ENCODE peak calls at places on chromosomes 7 and 10, in ten cellular contexts. S is hepatocyte; G is HFF-Myc; L is mucosa of descending colon; B is foreskin fibroblast; I is AG10803; Z is bronchial epithelial cell; O is CD8-positive, alpha-beta T cell; C is GM23338; R is heart left ventricle. W is an unnamed sample.

GRCh38 chr10:130772056-130772455 is 539.5 kb downstream of the TCERG1L start:
- DNase-seq in O (no peak), Z (no peak), C (no peak), L (no peak), B (no peak), R (no peak), G (no peak), I (no peak), S (no peak), W (no peak)

GRCh38 chr10:129877773-129878371 is 86.2 kb downstream of the EBF3 start:
- DNase-seq in O (no peak), L (no peak), R (no peak), C (peak), S (no peak), B (no peak), I (no peak), G (no peak), Z (no peak), W (no peak)

GRCh38 chr10:113113241-113113640 is 163.2 kb downstream of the TCF7L2 start:
- DNase-seq in G (no peak), B (no peak), L (no peak), C (no peak), I (no peak), Z (no peak), O (no peak), S (no peak), R (no peak), W (no peak)

GRCh38 chr10:13608246-13608853 is 21.6 kb downstream of the PRPF18 start:
- DNase-seq in B (no peak), I (peak), Z (no peak), L (no peak), O (no peak), C (peak), S (no peak), G (no peak), R (no peak), W (no peak)

GRCh38 chr10:71908998-71909397 is 55.2 kb upstream of the CHST3 start:
- DNase-seq in O (no peak), C (no peak), R (no peak), L (no peak), S (no peak), G (no peak), Z (no peak), B (no peak), I (no peak), W (no peak)

GRCh38 chr7:36939816-36940215 is 215.5 kb upstream of the AOAH start:
- DNase-seq in B (no peak), G (no peak), L (no peak), S (no peak), Z (no peak), I (no peak), O (no peak), R (no peak), C (no peak), W (no peak)

GRCh38 chr7:13633857-13634256 is 355.6 kb downstream of the ETV1 start:
- DNase-seq in G (no peak), S (no peak), R (no peak), C (no peak), I (no peak), B (peak), Z (peak), O (no peak), L (no peak), W (no peak)

GRCh38 chr7:129612112-129613015 is 844 bp downstream of the NRF1 start:
- DNase-seq in B (no peak), O (no peak), L (peak), I (peak), G (no peak), S (peak), C (peak), R (peak), Z (peak), W (no peak)

GRCh38 chr10:88810196-88810961 is 7.8 kb downstream of the LIPM start:
- DNase-seq in B (peak), C (peak), I (peak), Z (peak), S (peak), G (peak), R (no peak), L (no peak), O (no peak), W (peak)

GRCh38 chr7:80017101-80017500 is 117.5 kb upstream of the GNAI1 start:
- DNase-seq in I (no peak), C (no peak), L (no peak), S (no peak), G (no peak), Z (no peak), R (no peak), B (peak), O (no peak), W (no peak)

GRCh38 chr7:44618754-44619153 is 12.3 kb downstream of the OGDH start:
- DNase-seq in S (peak), B (no peak), O (no peak), I (no peak), C (no peak), G (no peak), R (no peak), L (no peak), Z (peak), W (no peak)

GRCh38 chr7:155809332-155809946 is 2.8 kb downstream of the SHH start:
- DNase-seq in O (no peak), R (peak), Z (no peak), S (no peak), L (peak), C (peak), B (no peak), G (no peak), I (no peak), W (no peak)

GRCh38 chr7:38086857-38087256 is 91.2 kb upstream of the STARD3NL start:
- DNase-seq in I (no peak), L (no peak), C (no peak), R (no peak), O (no peak), Z (no peak), G (no peak), S (no peak), B (no peak), W (no peak)

GRCh38 chr10:22137542-22137941 is 80.3 kb downstream of the EBLN1 start:
- DNase-seq in I (no peak), B (no peak), S (no peak), G (no peak), L (no peak), O (no peak), R (no peak), C (no peak), Z (no peak), W (no peak)

GRCh38 chr10:78184851-78185692 is 151.4 kb downstream of the RPS24 start:
- DNase-seq in I (no peak), L (no peak), C (no peak), G (no peak), R (no peak), Z (no peak), S (no peak), O (no peak), B (no peak), W (no peak)

GRCh38 chr10:63123963-63124362 is 9.2 kb upstream of the NRBF2 start:
- DNase-seq in S (no peak), C (no peak), O (no peak), B (no peak), L (no peak), Z (no peak), R (no peak), G (no peak), I (peak), W (no peak)

GRCh38 chr10:34244787-34245484 is 570.2 kb downstream of the PARD3 start:
- DNase-seq in B (no peak), L (no peak), G (no peak), S (no peak), Z (no peak), I (no peak), C (no peak), O (no peak), R (no peak), W (no peak)

GRCh38 chr10:84765656-84766055 is 437.3 kb downstream of the CCSER2 start:
- DNase-seq in O (no peak), S (peak), R (no peak), C (no peak), L (no peak), Z (no peak), B (no peak), I (no peak), G (no peak), W (no peak)

GRCh38 chr10:132169031-132169765 is 17.6 kb upstream of the DPYSL4 start:
- DNase-seq in S (no peak), O (no peak), C (no peak), L (peak), B (no peak), G (no peak), I (no peak), R (peak), Z (no peak), W (no peak)

GRCh38 chr10:86253171-86254072 is 113.2 kb downstream of the GRID1 start:
- DNase-seq in B (no peak), Z (no peak), R (no peak), G (no peak), C (peak), L (no peak), I (no peak), O (no peak), S (peak), W (no peak)

GRCh38 chr10:133600657-133601056 is 25.9 kb downstream of the FRG2B start:
- DNase-seq in L (no peak), G (no peak), I (no peak), R (no peak), B (no peak), Z (no peak), C (no peak), S (no peak), O (no peak), W (no peak)

GRCh38 chr7:108329514-108329913 is 126.7 kb downstream of the NRCAM start:
- DNase-seq in L (no peak), R (no peak), B (no peak), O (no peak), G (no peak), S (no peak), I (no peak), Z (no peak), C (peak), W (no peak)

GRCh38 chr7:30143748-30144251 is 9.0 kb downstream of the MTURN start:
- DNase-seq in Z (peak), L (no peak), O (no peak), I (peak), B (peak), C (no peak), R (no peak), S (no peak), G (no peak), W (no peak)

GRCh38 chr7:148982596-148983219 is 45.6 kb downstream of the PDIA4 start:
- DNase-seq in B (peak), C (peak), S (peak), R (no peak), Z (no peak), G (no peak), L (no peak), O (no peak), I (peak), W (no peak)

GRCh38 chr7:84025332-84025927 is 169.2 kb downstream of the SEMA3A start:
- DNase-seq in O (no peak), C (peak), Z (peak), S (peak), G (peak), I (peak), L (no peak), R (no peak), B (peak), W (peak)

GRCh38 chr10:3125527-3126170 is 46.9 kb downstream of the PITRM1 start:
- DNase-seq in L (no peak), I (no peak), R (no peak), G (no peak), Z (no peak), B (no peak), O (no peak), C (no peak), S (no peak), W (no peak)

GRCh38 chr7:19963695-19964094 is 190.3 kb upstream of the TMEM196 start:
- DNase-seq in G (no peak), I (peak), R (no peak), C (no peak), O (no peak), S (no peak), B (no peak), Z (no peak), L (no peak), W (no peak)

GRCh38 chr10:46220872-46221538 is 65.8 kb upstream of the ANTXRL start:
- DNase-seq in Z (no peak), B (no peak), I (no peak), S (no peak), C (peak), G (no peak), O (no peak), L (peak), R (no peak), W (no peak)

GRCh38 chr10:50992972-50993766 is 81.1 kb upstream of the PRKG1 start:
- DNase-seq in Z (peak), S (peak), R (peak), O (no peak), L (peak), C (no peak), B (peak), G (no peak), I (peak), W (peak)

GRCh38 chr10:63157845-63158624 is 24.9 kb downstream of the NRBF2 start:
- DNase-seq in C (peak), I (peak), B (peak), R (no peak), O (no peak), G (peak), S (peak), Z (peak), L (no peak), W (peak)

GRCh38 chr7:84923348-84923747 is 263.5 kb downstream of the SEMA3D start:
- DNase-seq in R (no peak), G (no peak), O (no peak), B (no peak), S (no peak), Z (no peak), C (no peak), I (no peak), L (no peak), W (no peak)

GRCh38 chr10:117807441-117807840 is 239.3 kb downstream of the RAB11FIP2 start:
- DNase-seq in O (no peak), G (no peak), L (no peak), Z (no peak), R (no peak), B (no peak), I (no peak), C (no peak), S (no peak), W (no peak)

GRCh38 chr10:116226053-116226452 is 47.0 kb downstream of the GFRA1 start:
- DNase-seq in G (no peak), Z (no peak), O (no peak), L (no peak), R (no peak), B (no peak), I (no peak), S (no peak), C (no peak), W (no peak)

GRCh38 chr10:78181381-78182055 is 147.9 kb downstream of the RPS24 start:
- DNase-seq in S (no peak), I (no peak), R (no peak), G (no peak), C (no peak), L (no peak), Z (peak), B (no peak), O (no peak), W (no peak)

GRCh38 chr10:94439275-94439861 is 37.0 kb downstream of the TBC1D12 start:
- DNase-seq in B (no peak), C (peak), Z (peak), S (no peak), R (peak), G (no peak), L (no peak), O (no peak), I (peak), W (no peak)
- TF ChIP-seq CTCF in B (peak), C (peak), Z (peak), S (no peak), R (no peak), G (no peak), L (no peak), O (no peak), I (peak), W (peak)

DNA sequence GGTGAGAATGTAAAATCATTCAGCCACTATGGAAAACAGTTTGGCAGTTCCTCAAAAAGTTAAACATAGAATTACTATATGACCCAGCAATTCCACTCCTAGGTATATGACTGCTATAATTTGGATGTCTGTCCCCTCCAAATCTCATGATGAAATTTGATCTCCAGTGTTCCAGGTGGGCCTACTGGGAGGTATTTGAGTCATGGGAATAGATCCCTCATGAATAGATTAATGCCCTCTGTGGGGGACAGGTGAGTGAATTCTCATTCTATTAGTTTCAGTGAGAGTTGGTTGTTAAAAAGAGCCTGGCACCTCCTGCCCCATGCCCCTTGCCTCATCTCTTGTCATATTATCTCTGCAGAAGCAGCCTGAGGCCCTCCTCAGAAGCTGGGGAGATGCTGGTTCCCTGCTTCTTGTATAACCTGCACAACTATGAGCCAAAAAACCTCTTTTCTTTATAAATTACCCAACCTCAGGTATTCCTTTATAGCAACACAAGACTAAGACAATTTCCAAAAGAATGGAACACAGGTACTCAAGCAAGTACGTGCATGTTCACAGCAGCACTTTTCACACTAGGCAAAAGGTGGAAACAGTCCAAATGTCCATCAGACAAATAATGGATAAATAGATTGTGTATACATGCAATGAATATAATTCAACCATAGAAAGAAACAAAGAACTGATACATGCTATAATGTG is 8.8 kb upstream of the SLC25A28 start:
- DNase-seq in R (no peak), B (no peak), C (no peak), O (no peak), Z (peak), G (no peak), I (no peak), L (no peak), S (no peak), W (no peak)
- H3K4me3 ChIP-seq in R (no peak), B (no peak), C (no peak), O (no peak), Z (no peak), G (no peak), I (no peak), L (no peak), S (no peak), W (no peak)

DNA sequence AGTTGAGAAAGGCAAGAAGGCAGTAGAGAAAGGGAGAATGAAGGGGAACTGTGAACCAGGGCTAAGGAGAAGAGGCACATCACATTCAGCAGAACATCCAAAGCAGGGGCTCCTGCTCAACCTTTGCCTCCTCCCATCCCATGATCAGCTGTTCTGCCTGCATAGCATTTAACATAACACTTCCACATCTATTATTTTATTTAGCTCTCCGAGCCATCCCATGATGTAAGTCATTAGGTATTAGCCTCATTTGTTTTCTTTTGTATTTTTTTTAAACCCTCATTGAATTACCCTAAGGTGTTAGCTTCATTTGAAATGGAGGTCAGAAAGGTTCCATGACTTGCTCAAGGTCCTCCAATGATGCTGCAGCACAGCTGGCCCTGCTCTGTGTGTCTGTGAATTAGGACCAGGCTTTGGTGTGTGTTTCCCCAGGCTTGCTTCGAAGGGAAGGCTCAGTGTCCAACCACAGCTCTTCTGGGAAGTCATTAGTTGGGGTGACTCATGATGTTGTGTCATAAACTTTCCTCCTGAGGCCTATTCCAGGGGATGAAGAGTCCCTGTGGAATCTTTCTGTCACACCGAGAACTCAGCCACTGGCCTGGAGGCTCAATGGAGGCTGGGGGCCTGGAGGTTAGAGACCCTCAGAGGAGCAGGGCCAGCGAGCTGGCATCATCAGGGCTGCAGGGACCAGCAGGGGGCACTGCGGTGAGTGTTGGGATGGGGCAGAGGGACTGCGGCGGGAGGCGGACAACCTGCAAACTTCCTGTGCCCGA is 16.5 kb downstream of the NPFFR1 start:
- DNase-seq in I (peak), O (no peak), B (peak), C (peak), Z (peak), L (no peak), R (no peak), S (peak), G (peak), W (peak)
- TF ChIP-seq CTCF in I (no peak), O (no peak), B (no peak), C (peak), Z (no peak), L (no peak), R (no peak), S (peak), G (peak), W (peak)

GRCh38 chr10:60816624-60817023 is 38.3 kb downstream of the CDK1 start:
- DNase-seq in C (peak), B (peak), O (no peak), S (peak), R (no peak), Z (peak), L (no peak), I (peak), G (peak), W (peak)
- H3K4me3 ChIP-seq in C (no peak), B (no peak), O (no peak), S (no peak), R (no peak), Z (no peak), L (no peak), I (no peak), G (no peak), W (no peak)

DNA sequence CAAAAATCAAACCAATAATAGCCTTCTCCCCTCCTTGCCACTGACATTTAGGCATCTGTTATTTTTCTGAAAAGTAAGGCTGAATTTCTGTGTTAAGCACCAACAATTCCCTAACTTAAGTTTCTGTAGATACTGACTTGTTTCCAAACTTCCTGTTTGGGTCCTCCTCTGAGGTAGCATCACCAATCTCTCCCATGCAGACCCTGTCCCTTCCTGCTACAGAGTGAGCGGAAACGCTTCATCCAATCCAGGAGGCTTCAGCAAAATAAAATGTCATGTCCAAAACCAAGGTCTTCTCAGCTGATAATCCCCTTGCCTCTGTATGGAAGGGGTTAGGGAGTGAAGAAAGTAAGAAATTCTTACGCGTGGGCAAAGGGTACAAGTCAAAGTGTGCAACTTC is 29.9 kb downstream of the XPNPEP1 start:
- DNase-seq in I (no peak), L (no peak), R (no peak), S (no peak), Z (no peak), O (no peak), G (no peak), B (no peak), C (no peak), W (no peak)
- TF ChIP-seq CTCF in I (no peak), L (no peak), R (no peak), S (no peak), Z (no peak), O (no peak), G (no peak), B (no peak), C (no peak), W (no peak)

DNA sequence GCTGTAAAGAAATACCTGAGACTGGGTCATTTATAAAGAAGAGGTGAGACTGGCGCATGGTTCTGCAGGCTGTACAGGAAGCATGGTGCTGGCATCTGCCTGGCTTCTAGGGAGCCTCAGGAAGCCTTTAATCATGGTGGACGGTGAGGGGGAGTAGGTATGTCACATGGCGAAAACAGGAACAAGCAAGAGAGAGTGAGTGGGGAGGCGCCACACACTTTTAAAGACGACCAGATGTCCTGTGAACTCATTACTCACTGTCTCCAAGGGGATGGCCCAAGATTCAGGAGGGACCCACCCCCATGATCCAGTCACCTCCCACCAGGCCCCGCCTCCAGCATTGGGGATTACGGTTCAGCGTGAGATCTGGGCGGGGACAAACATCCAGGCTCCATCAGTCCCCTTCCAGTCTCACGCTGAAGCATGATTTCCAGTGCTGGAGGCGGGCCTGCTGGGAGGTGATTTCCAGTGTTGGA is 3.2 kb downstream of the ZNF316 start:
- DNase-seq in I (peak), C (peak), O (no peak), S (no peak), L (no peak), G (peak), R (peak), Z (peak), B (peak), W (no peak)
- H3K4me3 ChIP-seq in I (no peak), C (no peak), O (no peak), S (no peak), L (no peak), G (no peak), R (no peak), Z (no peak), B (no peak), W (no peak)

GRCh38 chr7:95527776-95528250 is 42.1 kb downstream of the ASB4 start:
- DNase-seq in B (no peak), L (peak), G (no peak), I (no peak), R (no peak), O (no peak), C (peak), S (no peak), Z (no peak), W (no peak)
- TF ChIP-seq CTCF in B (no peak), L (no peak), G (no peak), I (no peak), R (no peak), O (no peak), C (no peak), S (no peak), Z (no peak), W (no peak)